ENCODE peak calls at places on chromosomes 3 and 15, in nine cellular contexts. One of them, this sample, is unnamed.

GRCh38 chr3:34634939-34635338 is 836.5 kb downstream of the PDCD6IP start:
- DNase-seq in activated B cell treated with CpG ODN at 0.5 μM for 24 hours: no peak
- DNase-seq in A673: no peak
- DNase-seq in MM.1S: no peak
- DNase-seq in stomach: no peak
- DNase-seq in cardiac fibroblast: no peak
- DNase-seq in sigmoid colon: no peak
- DNase-seq in body of pancreas: no peak
- DNase-seq in mucosa of descending colon: no peak
- DNase-seq in this sample: no peak

GRCh38 chr3:65729553-65729952 is 309.2 kb downstream of the MAGI1 start:
- DNase-seq in activated B cell treated with CpG ODN at 0.5 μM for 24 hours: no peak
- DNase-seq in A673: peak
- DNase-seq in MM.1S: no peak
- DNase-seq in stomach: no peak
- DNase-seq in cardiac fibroblast: peak
- DNase-seq in sigmoid colon: no peak
- DNase-seq in body of pancreas: no peak
- DNase-seq in mucosa of descending colon: no peak
- DNase-seq in this sample: no peak

GRCh38 chr3:194404365-194405140 is 5.5 kb upstream of the GP5 start:
- DNase-seq in activated B cell treated with CpG ODN at 0.5 μM for 24 hours: no peak
- DNase-seq in A673: peak
- DNase-seq in MM.1S: peak
- DNase-seq in stomach: no peak
- DNase-seq in cardiac fibroblast: peak
- DNase-seq in sigmoid colon: no peak
- DNase-seq in body of pancreas: peak
- DNase-seq in mucosa of descending colon: no peak
- DNase-seq in this sample: no peak

GRCh38 chr3:118972974-118973373 is 61.7 kb downstream of the IGSF11 start:
- DNase-seq in activated B cell treated with CpG ODN at 0.5 μM for 24 hours: no peak
- DNase-seq in A673: no peak
- DNase-seq in MM.1S: no peak
- DNase-seq in stomach: no peak
- DNase-seq in cardiac fibroblast: no peak
- DNase-seq in sigmoid colon: peak
- DNase-seq in body of pancreas: no peak
- DNase-seq in mucosa of descending colon: no peak
- DNase-seq in this sample: no peak

GRCh38 chr3:45272828-45273470 is 46.9 kb upstream of the TMEM158 start:
- DNase-seq in activated B cell treated with CpG ODN at 0.5 μM for 24 hours: no peak
- DNase-seq in A673: no peak
- DNase-seq in MM.1S: no peak
- DNase-seq in stomach: no peak
- DNase-seq in cardiac fibroblast: no peak
- DNase-seq in sigmoid colon: no peak
- DNase-seq in body of pancreas: no peak
- DNase-seq in mucosa of descending colon: no peak
- DNase-seq in this sample: no peak

GRCh38 chr15:42163947-42164550 is 7.6 kb upstream of the PLA2G4F start:
- DNase-seq in activated B cell treated with CpG ODN at 0.5 μM for 24 hours: no peak
- DNase-seq in A673: no peak
- DNase-seq in MM.1S: no peak
- DNase-seq in stomach: no peak
- DNase-seq in cardiac fibroblast: no peak
- DNase-seq in sigmoid colon: no peak
- DNase-seq in body of pancreas: no peak
- DNase-seq in mucosa of descending colon: no peak
- DNase-seq in this sample: no peak

GRCh38 chr3:71611099-71611498 is 27.6 kb upstream of the FOXP1 start:
- DNase-seq in activated B cell treated with CpG ODN at 0.5 μM for 24 hours: no peak
- DNase-seq in A673: no peak
- DNase-seq in MM.1S: no peak
- DNase-seq in stomach: no peak
- DNase-seq in cardiac fibroblast: no peak
- DNase-seq in sigmoid colon: no peak
- DNase-seq in body of pancreas: peak
- DNase-seq in mucosa of descending colon: no peak
- DNase-seq in this sample: no peak

GRCh38 chr15:68695061-68695595 is 116.3 kb downstream of the CORO2B start:
- DNase-seq in activated B cell treated with CpG ODN at 0.5 μM for 24 hours: no peak
- DNase-seq in A673: no peak
- DNase-seq in MM.1S: no peak
- DNase-seq in stomach: no peak
- DNase-seq in cardiac fibroblast: no peak
- DNase-seq in sigmoid colon: no peak
- DNase-seq in body of pancreas: no peak
- DNase-seq in mucosa of descending colon: no peak
- DNase-seq in this sample: no peak

GRCh38 chr3:168249539-168250414 is 154.1 kb upstream of the GOLIM4 start:
- DNase-seq in activated B cell treated with CpG ODN at 0.5 μM for 24 hours: peak
- DNase-seq in A673: peak
- DNase-seq in MM.1S: peak
- DNase-seq in stomach: peak
- DNase-seq in cardiac fibroblast: peak
- DNase-seq in sigmoid colon: peak
- DNase-seq in body of pancreas: peak
- DNase-seq in mucosa of descending colon: peak
- DNase-seq in this sample: peak

GRCh38 chr3:47024932-47025331 is 45.5 kb downstream of the NBEAL2 start:
- DNase-seq in activated B cell treated with CpG ODN at 0.5 μM for 24 hours: no peak
- DNase-seq in A673: peak
- DNase-seq in MM.1S: no peak
- DNase-seq in stomach: no peak
- DNase-seq in cardiac fibroblast: no peak
- DNase-seq in sigmoid colon: no peak
- DNase-seq in body of pancreas: no peak
- DNase-seq in mucosa of descending colon: no peak
- DNase-seq in this sample: no peak

GRCh38 chr3:46947981-46948791 is 28.4 kb downstream of the CCDC12 start:
- DNase-seq in activated B cell treated with CpG ODN at 0.5 μM for 24 hours: no peak
- DNase-seq in A673: no peak
- DNase-seq in MM.1S: no peak
- DNase-seq in stomach: peak
- DNase-seq in cardiac fibroblast: peak
- DNase-seq in sigmoid colon: no peak
- DNase-seq in body of pancreas: peak
- DNase-seq in mucosa of descending colon: peak
- DNase-seq in this sample: no peak

GRCh38 chr3:62939707-62940106 is 64.5 kb upstream of the CADPS start:
- DNase-seq in activated B cell treated with CpG ODN at 0.5 μM for 24 hours: no peak
- DNase-seq in A673: no peak
- DNase-seq in MM.1S: no peak
- DNase-seq in stomach: no peak
- DNase-seq in cardiac fibroblast: no peak
- DNase-seq in sigmoid colon: no peak
- DNase-seq in body of pancreas: no peak
- DNase-seq in mucosa of descending colon: peak
- DNase-seq in this sample: no peak

GRCh38 chr15:75069301-75069925 is 46.0 kb downstream of the PPCDC start:
- DNase-seq in activated B cell treated with CpG ODN at 0.5 μM for 24 hours: peak
- DNase-seq in A673: no peak
- DNase-seq in MM.1S: peak
- DNase-seq in stomach: no peak
- DNase-seq in cardiac fibroblast: no peak
- DNase-seq in sigmoid colon: no peak
- DNase-seq in body of pancreas: no peak
- DNase-seq in mucosa of descending colon: no peak
- DNase-seq in this sample: no peak

GRCh38 chr3:152281032-152281713 is 12.4 kb downstream of the MBNL1 start:
- DNase-seq in activated B cell treated with CpG ODN at 0.5 μM for 24 hours: no peak
- DNase-seq in A673: no peak
- DNase-seq in MM.1S: peak
- DNase-seq in stomach: no peak
- DNase-seq in cardiac fibroblast: no peak
- DNase-seq in sigmoid colon: no peak
- DNase-seq in body of pancreas: no peak
- DNase-seq in mucosa of descending colon: no peak
- DNase-seq in this sample: no peak

GRCh38 chr3:81242871-81243270 is 518.6 kb downstream of the GBE1 start:
- DNase-seq in activated B cell treated with CpG ODN at 0.5 μM for 24 hours: no peak
- DNase-seq in A673: peak
- DNase-seq in MM.1S: peak
- DNase-seq in stomach: no peak
- DNase-seq in cardiac fibroblast: peak
- DNase-seq in sigmoid colon: no peak
- DNase-seq in body of pancreas: no peak
- DNase-seq in mucosa of descending colon: no peak
- DNase-seq in this sample: no peak
- TF ChIP-seq CTCF in activated B cell treated with CpG ODN at 0.5 μM for 24 hours: no peak
- TF ChIP-seq CTCF in A673: peak
- TF ChIP-seq CTCF in MM.1S: peak
- TF ChIP-seq CTCF in stomach: no peak
- TF ChIP-seq CTCF in cardiac fibroblast: peak
- TF ChIP-seq CTCF in sigmoid colon: no peak
- TF ChIP-seq CTCF in body of pancreas: peak
- TF ChIP-seq CTCF in mucosa of descending colon: no peak
- TF ChIP-seq CTCF in this sample: peak

GRCh38 chr3:129106866-129107565 is 14.6 kb downstream of the RAB43 start:
- DNase-seq in activated B cell treated with CpG ODN at 0.5 μM for 24 hours: no peak
- DNase-seq in A673: no peak
- DNase-seq in MM.1S: no peak
- DNase-seq in stomach: peak
- DNase-seq in cardiac fibroblast: no peak
- DNase-seq in sigmoid colon: no peak
- DNase-seq in body of pancreas: peak
- DNase-seq in mucosa of descending colon: no peak
- DNase-seq in this sample: no peak

GRCh38 chr3:129105862-129106261 is 15.7 kb downstream of the RAB43 start:
- DNase-seq in activated B cell treated with CpG ODN at 0.5 μM for 24 hours: no peak
- DNase-seq in A673: no peak
- DNase-seq in MM.1S: no peak
- DNase-seq in stomach: no peak
- DNase-seq in cardiac fibroblast: no peak
- DNase-seq in sigmoid colon: no peak
- DNase-seq in body of pancreas: no peak
- DNase-seq in mucosa of descending colon: no peak
- DNase-seq in this sample: no peak

GRCh38 chr3:129104498-129105079 is 17.0 kb downstream of the RAB43 start:
- DNase-seq in activated B cell treated with CpG ODN at 0.5 μM for 24 hours: no peak
- DNase-seq in A673: no peak
- DNase-seq in MM.1S: peak
- DNase-seq in stomach: no peak
- DNase-seq in cardiac fibroblast: no peak
- DNase-seq in sigmoid colon: no peak
- DNase-seq in body of pancreas: no peak
- DNase-seq in mucosa of descending colon: no peak
- DNase-seq in this sample: no peak

GRCh38 chr3:129107793-129108192 is 13.8 kb downstream of the RAB43 start:
- DNase-seq in activated B cell treated with CpG ODN at 0.5 μM for 24 hours: no peak
- DNase-seq in A673: no peak
- DNase-seq in MM.1S: no peak
- DNase-seq in stomach: no peak
- DNase-seq in cardiac fibroblast: no peak
- DNase-seq in sigmoid colon: no peak
- DNase-seq in body of pancreas: no peak
- DNase-seq in mucosa of descending colon: no peak
- DNase-seq in this sample: no peak

GRCh38 chr3:129106320-129106719 is 15.3 kb downstream of the RAB43 start:
- DNase-seq in activated B cell treated with CpG ODN at 0.5 μM for 24 hours: no peak
- DNase-seq in A673: no peak
- DNase-seq in MM.1S: peak
- DNase-seq in stomach: no peak
- DNase-seq in cardiac fibroblast: no peak
- DNase-seq in sigmoid colon: no peak
- DNase-seq in body of pancreas: no peak
- DNase-seq in mucosa of descending colon: no peak
- DNase-seq in this sample: no peak
- TF ChIP-seq CTCF in activated B cell treated with CpG ODN at 0.5 μM for 24 hours: no peak
- TF ChIP-seq CTCF in A673: no peak
- TF ChIP-seq CTCF in MM.1S: peak
- TF ChIP-seq CTCF in stomach: no peak
- TF ChIP-seq CTCF in cardiac fibroblast: no peak
- TF ChIP-seq CTCF in sigmoid colon: no peak
- TF ChIP-seq CTCF in body of pancreas: no peak
- TF ChIP-seq CTCF in mucosa of descending colon: no peak
- TF ChIP-seq CTCF in this sample: no peak

GRCh38 chr3:60755094-60755493 is 496.2 kb downstream of the FHIT start:
- DNase-seq in activated B cell treated with CpG ODN at 0.5 μM for 24 hours: no peak
- DNase-seq in A673: no peak
- DNase-seq in MM.1S: no peak
- DNase-seq in stomach: no peak
- DNase-seq in cardiac fibroblast: no peak
- DNase-seq in sigmoid colon: no peak
- DNase-seq in body of pancreas: peak
- DNase-seq in mucosa of descending colon: no peak
- DNase-seq in this sample: no peak
- TF ChIP-seq CTCF in activated B cell treated with CpG ODN at 0.5 μM for 24 hours: no peak
- TF ChIP-seq CTCF in A673: peak
- TF ChIP-seq CTCF in MM.1S: peak
- TF ChIP-seq CTCF in stomach: no peak
- TF ChIP-seq CTCF in cardiac fibroblast: no peak
- TF ChIP-seq CTCF in sigmoid colon: no peak
- TF ChIP-seq CTCF in body of pancreas: no peak
- TF ChIP-seq CTCF in mucosa of descending colon: no peak
- TF ChIP-seq CTCF in this sample: no peak

DNA sequence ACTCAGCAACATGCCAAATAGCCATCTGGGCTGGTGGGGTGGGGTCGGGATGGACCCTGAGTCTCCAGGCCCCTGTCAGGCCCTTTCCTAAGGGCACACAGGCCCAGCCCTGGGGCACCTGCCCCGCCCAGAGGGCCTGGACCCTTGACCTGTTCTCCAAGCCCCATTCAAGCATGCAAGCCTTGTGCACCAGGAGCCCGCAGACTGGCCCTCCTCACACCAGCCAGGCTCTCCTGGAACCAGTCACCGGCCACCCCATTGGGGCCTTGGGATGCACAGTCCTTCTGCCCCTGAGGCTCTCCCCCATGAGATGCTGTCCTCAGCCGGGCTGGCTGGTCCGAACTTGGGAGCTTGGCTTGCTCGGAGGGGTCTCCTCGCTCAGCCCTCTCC is 20.6 kb upstream of the KLF13 start:
- DNase-seq in activated B cell treated with CpG ODN at 0.5 μM for 24 hours: no peak
- DNase-seq in A673: no peak
- DNase-seq in MM.1S: no peak
- DNase-seq in stomach: no peak
- DNase-seq in cardiac fibroblast: no peak
- DNase-seq in sigmoid colon: peak
- DNase-seq in body of pancreas: no peak
- DNase-seq in mucosa of descending colon: no peak
- DNase-seq in this sample: no peak
- TF ChIP-seq CTCF in activated B cell treated with CpG ODN at 0.5 μM for 24 hours: no peak
- TF ChIP-seq CTCF in A673: no peak
- TF ChIP-seq CTCF in MM.1S: no peak
- TF ChIP-seq CTCF in stomach: no peak
- TF ChIP-seq CTCF in cardiac fibroblast: no peak
- TF ChIP-seq CTCF in sigmoid colon: no peak
- TF ChIP-seq CTCF in body of pancreas: no peak
- TF ChIP-seq CTCF in mucosa of descending colon: no peak
- TF ChIP-seq CTCF in this sample: no peak

GRCh38 chr3:84958495-84959469 is at the start of gene CADM2:
- DNase-seq in activated B cell treated with CpG ODN at 0.5 μM for 24 hours: peak
- DNase-seq in A673: peak
- DNase-seq in MM.1S: peak
- DNase-seq in stomach: peak
- DNase-seq in cardiac fibroblast: peak
- DNase-seq in sigmoid colon: peak
- DNase-seq in body of pancreas: peak
- DNase-seq in mucosa of descending colon: peak
- DNase-seq in this sample: peak
- TF ChIP-seq CTCF in activated B cell treated with CpG ODN at 0.5 μM for 24 hours: no peak
- TF ChIP-seq CTCF in A673: no peak
- TF ChIP-seq CTCF in MM.1S: peak
- TF ChIP-seq CTCF in stomach: no peak
- TF ChIP-seq CTCF in cardiac fibroblast: peak
- TF ChIP-seq CTCF in sigmoid colon: no peak
- TF ChIP-seq CTCF in body of pancreas: peak
- TF ChIP-seq CTCF in mucosa of descending colon: no peak
- TF ChIP-seq CTCF in this sample: no peak

GRCh38 chr15:94234300-94234699 is 2.9 kb downstream of the MCTP2 start:
- DNase-seq in activated B cell treated with CpG ODN at 0.5 μM for 24 hours: no peak
- DNase-seq in A673: no peak
- DNase-seq in MM.1S: no peak
- DNase-seq in stomach: no peak
- DNase-seq in cardiac fibroblast: no peak
- DNase-seq in sigmoid colon: no peak
- DNase-seq in body of pancreas: no peak
- DNase-seq in mucosa of descending colon: no peak
- DNase-seq in this sample: no peak
- TF ChIP-seq CTCF in activated B cell treated with CpG ODN at 0.5 μM for 24 hours: no peak
- TF ChIP-seq CTCF in A673: no peak
- TF ChIP-seq CTCF in MM.1S: no peak
- TF ChIP-seq CTCF in stomach: no peak
- TF ChIP-seq CTCF in cardiac fibroblast: no peak
- TF ChIP-seq CTCF in sigmoid colon: no peak
- TF ChIP-seq CTCF in body of pancreas: no peak
- TF ChIP-seq CTCF in mucosa of descending colon: no peak
- TF ChIP-seq CTCF in this sample: no peak

This sample was measured in mesothelial cell of epicardium.